ENCODE peak calls at places on chromosomes 2 and 18, in nine cellular contexts. I is esophagus squamous epithelium, S is heart left ventricle, F is PC-9, C is spleen, P is lower lobe of right lung, N is GM12864, J is foreskin fibroblast, A is IMR-90. H is an unnamed sample.

GRCh38 chr2:201406077-201406662 is 45.1 kb downstream of the TRAK2 start:
- DNase-seq in I (no peak), S (no peak), F (peak; percentile 53), C (no peak), P (no peak), N (no peak), J (peak; percentile 84), A (peak; percentile 87), H (no peak)

GRCh38 chr2:210199186-210199765 is 26.0 kb downstream of the ACADL start:
- DNase-seq in I (no peak), S (no peak), F (no peak), C (no peak), P (no peak), N (no peak), J (peak; percentile 23), A (peak; percentile 41), H (no peak)

GRCh38 chr18:66150650-66151049 is 399.8 kb downstream of the CDH7 start:
- DNase-seq in I (no peak), S (no peak), F (no peak), C (no peak), P (no peak), N (no peak), J (no peak), A (no peak), H (no peak)

GRCh38 chr18:27959101-27959500 is 217.8 kb downstream of the CDH2 start:
- DNase-seq in I (no peak), S (no peak), F (no peak), C (no peak), P (no peak), N (no peak), J (no peak), A (peak; percentile 24), H (no peak)

GRCh38 chr2:23824777-23825212 is 102.1 kb downstream of the ATAD2B start:
- DNase-seq in I (no peak), S (no peak), F (peak; percentile 41), C (no peak), P (no peak), N (peak; percentile 30), J (peak; percentile 32), A (peak; percentile 62), H (no peak)

GRCh38 chr2:143701785-143702184 is 572.6 kb downstream of the ARHGAP15 start:
- DNase-seq in I (no peak), S (no peak), F (no peak), C (no peak), P (no peak), N (no peak), J (no peak), A (no peak), H (no peak)

GRCh38 chr2:239318790-239319189 is 82.0 kb downstream of the HDAC4 start:
- DNase-seq in I (no peak), S (peak; percentile 20), F (no peak), C (no peak), P (peak; percentile 24), N (no peak), J (no peak), A (peak; percentile 20), H (no peak)

GRCh38 chr2:64017811-64018714 is 1.2 kb downstream of the VPS54 start:
- DNase-seq in I (no peak), S (no peak), F (no peak), C (no peak), P (no peak), N (no peak), J (no peak), A (peak; percentile 38), H (no peak)

GRCh38 chr2:165794520-165794882 is 454 bp upstream of the GALNT3 start:
- DNase-seq in I (no peak), S (peak; percentile 32), F (peak; percentile 52), C (peak; percentile 92), P (peak; percentile 63), N (peak; percentile 74), J (peak; percentile 38), A (peak; percentile 45), H (no peak)

GRCh38 chr2:41194235-41194634 is 742.3 kb upstream of the SLC8A1 start:
- DNase-seq in I (no peak), S (peak; percentile 25), F (no peak), C (no peak), P (no peak), N (no peak), J (peak; percentile 56), A (peak; percentile 1), H (no peak)

GRCh38 chr2:84461310-84461709 is 2.2 kb upstream of the SUCLG1 start:
- DNase-seq in I (no peak), S (no peak), F (no peak), C (no peak), P (no peak), N (no peak), J (no peak), A (no peak), H (no peak)

GRCh38 chr2:122132292-122132691 is 376.8 kb downstream of the TSN start:
- DNase-seq in I (no peak), S (no peak), F (no peak), C (no peak), P (no peak), N (no peak), J (no peak), A (no peak), H (no peak)

GRCh38 chr2:89763254-89763580 is 1071.7 kb downstream of the RPIA start:
- DNase-seq in I (no peak), S (no peak), F (no peak), C (peak; percentile 75), P (peak; percentile 49), N (no peak), J (no peak), A (no peak), H (peak; percentile 14)
- TF ChIP-seq CTCF in I (no peak), S (no peak), F (no peak), C (no peak), P (no peak), N (no peak), J (no peak), A (no peak), H (no peak)

DNA sequence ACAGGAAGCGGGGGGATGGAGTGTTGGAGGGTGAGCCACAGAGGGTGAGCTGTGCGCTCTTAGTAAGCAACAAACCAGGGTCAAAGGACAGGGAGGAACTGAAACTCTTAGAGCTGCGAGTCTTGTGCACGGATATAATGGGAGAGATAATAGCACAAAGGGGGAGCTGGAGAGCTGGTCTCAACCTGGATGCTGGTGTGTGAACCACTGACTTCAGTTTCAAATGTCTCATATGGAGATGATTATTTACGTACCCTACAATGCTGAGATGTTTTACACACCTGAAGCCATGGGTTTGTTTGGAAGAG is 35.9 kb downstream of the PTGR3 start:
- DNase-seq in I (no peak), S (no peak), F (no peak), C (no peak), P (no peak), N (peak; percentile 47), J (no peak), A (peak; percentile 17), H (no peak)
- TF ChIP-seq CTCF in I (no peak), S (no peak), F (no peak), C (no peak), P (peak; percentile 8), N (peak; percentile 58), J (no peak), A (no peak), H (no peak)

GRCh38 chr18:42401131-42401673 is 446.2 kb downstream of the PIK3C3 start:
- DNase-seq in I (no peak), S (no peak), F (no peak), C (no peak), P (no peak), N (no peak), J (no peak), A (no peak), H (no peak)
- TF ChIP-seq CTCF in I (no peak), S (no peak), F (no peak), C (no peak), P (no peak), N (no peak), J (no peak), A (no peak), H (no peak)

GRCh38 chr2:88959480-88960204 is 268.2 kb downstream of the RPIA start:
- DNase-seq in I (no peak), S (no peak), F (no peak), C (no peak), P (no peak), N (no peak), J (no peak), A (peak; percentile 12), H (no peak)
- TF ChIP-seq CTCF in I (no peak), S (no peak), F (peak; percentile 32), C (no peak), P (no peak), N (no peak), J (peak; percentile 13), A (no peak), H (no peak)

GRCh38 chr2:172995323-172996244 is 80.1 kb upstream of the MAP3K20 start:
- DNase-seq in I (no peak), S (peak; percentile 41), F (peak; percentile 99), C (no peak), P (no peak), N (no peak), J (peak; percentile 82), A (peak; percentile 91), H (no peak)
- TF ChIP-seq CTCF in I (no peak), S (no peak), F (peak; percentile 75), C (no peak), P (no peak), N (no peak), J (peak; percentile 11), A (peak; percentile 33), H (no peak)

GRCh38 chr2:105296017-105296611 is 33.4 kb downstream of the TGFBRAP1 start:
- DNase-seq in I (no peak), S (no peak), F (no peak), C (no peak), P (no peak), N (no peak), J (no peak), A (no peak), H (no peak)

GRCh38 chr2:105294046-105294445 is 35.5 kb downstream of the TGFBRAP1 start:
- DNase-seq in I (no peak), S (no peak), F (no peak), C (no peak), P (no peak), N (no peak), J (no peak), A (no peak), H (no peak)

GRCh38 chr2:105297211-105297610 is 32.3 kb downstream of the TGFBRAP1 start:
- DNase-seq in I (no peak), S (no peak), F (no peak), C (no peak), P (no peak), N (no peak), J (no peak), A (no peak), H (no peak)

GRCh38 chr2:105291981-105292380 is 37.6 kb downstream of the TGFBRAP1 start:
- DNase-seq in I (no peak), S (no peak), F (no peak), C (no peak), P (no peak), N (no peak), J (no peak), A (peak; percentile 10), H (no peak)

GRCh38 chr2:105294844-105295481 is 34.6 kb downstream of the TGFBRAP1 start:
- DNase-seq in I (no peak), S (peak; percentile 25), F (peak; percentile 16), C (no peak), P (no peak), N (no peak), J (peak; percentile 41), A (peak; percentile 68), H (no peak)
- TF ChIP-seq CTCF in I (peak; percentile 29), S (peak; percentile 15), F (peak; percentile 67), C (peak; percentile 40), P (peak; percentile 36), N (peak; percentile 65), J (peak; percentile 70), A (peak; percentile 67), H (no peak)

H was measured in activated B cell treated with CpG ODN at 0.5 μM for 24 hours.